ENCODE peak calls at places on chromosomes 16 and 17, in seven cellular contexts. X, U, L, M, I, S and R are unnamed samples.

GRCh38 chr17:78349831-78350631 is 9.8 kb downstream of the SOCS3 start:
- DNase-seq in X (no peak), U (no peak), L (no peak), M (no peak), I (no peak), S (no peak), R (no peak)

GRCh38 chr17:4854181-4854681 is 21.1 kb downstream of the MINK1 start:
- DNase-seq in X (peak), U (peak), L (no peak), M (no peak), I (no peak), S (no peak), R (no peak)

GRCh38 chr16:79834720-79835119 is 234.2 kb upstream of the MAF start:
- DNase-seq in X (no peak), U (no peak), L (no peak), M (no peak), I (no peak), S (no peak), R (no peak)

GRCh38 chr17:17703608-17703919 is 22.3 kb downstream of the RAI1 start:
- DNase-seq in X (no peak), U (no peak), L (no peak), M (no peak), I (no peak), S (no peak), R (no peak)

GRCh38 chr16:28990375-28991040 is 5.7 kb downstream of the LAT start:
- DNase-seq in X (no peak), U (peak), L (no peak), M (no peak), I (no peak), S (no peak), R (no peak)

GRCh38 chr17:73962308-73962707 is 241.2 kb upstream of the RPL38 start:
- DNase-seq in X (no peak), U (no peak), L (no peak), M (no peak), I (no peak), S (no peak), R (no peak)

GRCh38 chr17:49995055-49995738 is at the start of gene DLX3:
- DNase-seq in X (peak), U (peak), L (no peak), M (no peak), I (peak), S (peak), R (no peak)

GRCh38 chr16:3444032-3444388 is 530 bp downstream of the NAA60 start:
- DNase-seq in X (no peak), U (peak), L (no peak), M (no peak), I (no peak), S (peak), R (no peak)

GRCh38 chr16:88390760-88391496 is 8.2 kb downstream of the ZNF469 start:
- DNase-seq in X (no peak), U (no peak), L (no peak), M (no peak), I (peak), S (no peak), R (no peak)

GRCh38 chr17:60851181-60851580 is 173.5 kb downstream of the BCAS3 start:
- DNase-seq in X (no peak), U (no peak), L (no peak), M (no peak), I (no peak), S (no peak), R (no peak)

GRCh38 chr16:85649978-85650863 is 37.1 kb downstream of the GSE1 start:
- DNase-seq in X (peak), U (no peak), L (no peak), M (no peak), I (peak), S (no peak), R (no peak)

GRCh38 chr17:59105852-59106462 is 723 bp downstream of the TRIM37 start:
- DNase-seq in X (peak), U (peak), L (no peak), M (peak), I (peak), S (peak), R (peak)

GRCh38 chr17:75959839-75960511 is 19.0 kb downstream of the ACOX1 start:
- DNase-seq in X (no peak), U (no peak), L (no peak), M (no peak), I (no peak), S (no peak), R (no peak)